ENCODE peak calls at places on chromosomes 6 and 20, in five cellular contexts. R is NCI-H2081; W is IMR-90; M is activated naive CD4-positive, alpha-beta T cell treated with anti-CD3 and anti-CD28 coated beads, Interleukin-2, amount 50 U/mL, for 72 hours; B is spleen. F is an unnamed sample.

GRCh38 chr6:53718597-53719460 is 53.3 kb upstream of the KLHL31 start:
- DNase-seq in R (peak), W (peak), M (peak), B (no peak), F (peak)

GRCh38 chr20:52190437-52191131 is 995 bp downstream of the ZFP64 start:
- DNase-seq in R (no peak), W (peak), M (peak), B (no peak), F (peak)

GRCh38 chr20:61477366-61477966 is 225.4 kb downstream of the CDH4 start:
- DNase-seq in R (no peak), W (no peak), M (no peak), B (no peak), F (no peak)

GRCh38 chr6:136696783-136697364 is 95.4 kb downstream of the MAP3K5 start:
- DNase-seq in R (peak), W (no peak), M (no peak), B (no peak), F (no peak)

GRCh38 chr6:28167068-28167467 is 25.4 kb downstream of the ZKSCAN8 start:
- DNase-seq in R (no peak), W (peak), M (no peak), B (no peak), F (no peak)

GRCh38 chr20:12252793-12253192 is 335.1 kb downstream of the BTBD3 start:
- DNase-seq in R (no peak), W (peak), M (no peak), B (no peak), F (no peak)

GRCh38 chr6:79946242-79946641 is 1.1 kb downstream of the ELOVL4 start:
- DNase-seq in R (no peak), W (peak), M (no peak), B (no peak), F (peak)

GRCh38 chr6:105892577-105893262 is 193.4 kb upstream of the PRDM1 start:
- DNase-seq in R (no peak), W (no peak), M (no peak), B (no peak), F (peak)

GRCh38 chr6:118844915-118845314 is 49.0 kb upstream of the ASF1A start:
- DNase-seq in R (no peak), W (peak), M (no peak), B (no peak), F (no peak)

GRCh38 chr6:46491789-46492547 is 719 bp upstream of the RCAN2 start:
- DNase-seq in R (peak), W (peak), M (peak), B (peak), F (peak)

GRCh38 chr6:15312500-15312899 is 66.6 kb downstream of the JARID2 start:
- DNase-seq in R (no peak), W (peak), M (no peak), B (no peak), F (no peak)

GRCh38 chr20:50048420-50049166 is 64.4 kb downstream of the UBE2V1 start:
- DNase-seq in R (no peak), W (peak), M (no peak), B (no peak), F (peak)

GRCh38 chr20:23668477-23668951 is 20.3 kb downstream of the CST4 start:
- DNase-seq in R (peak), W (peak), M (peak), B (peak), F (peak)

GRCh38 chr6:85404497-85405174 is 45.2 kb upstream of the NT5E start:
- DNase-seq in R (no peak), W (peak), M (no peak), B (no peak), F (no peak)

GRCh38 chr6:91816335-91816734 is 1229.5 kb upstream of the MAP3K7 start:
- DNase-seq in R (no peak), W (no peak), M (no peak), B (peak), F (no peak)

GRCh38 chr20:56995635-56996075 is 270.8 kb downstream of the BMP7 start:
- DNase-seq in R (no peak), W (no peak), M (peak), B (no peak), F (peak)

GRCh38 chr6:121522771-121523386 is 87.4 kb downstream of the GJA1 start:
- DNase-seq in R (no peak), W (peak), M (no peak), B (no peak), F (no peak)

GRCh38 chr20:50470249-50470858 is 39.8 kb upstream of the PTPN1 start:
- DNase-seq in R (no peak), W (no peak), M (no peak), B (no peak), F (no peak)

GRCh38 chr6:130796313-130796905 is 30.8 kb upstream of the SMLR1 start:
- DNase-seq in R (no peak), W (peak), M (no peak), B (no peak), F (no peak)

GRCh38 chr6:151372164-151372563 is 19.2 kb downstream of the ZBTB2 start:
- DNase-seq in R (no peak), W (no peak), M (no peak), B (no peak), F (no peak)

GRCh38 chr20:41040855-41041254 is 12.2 kb downstream of the TOP1 start:
- DNase-seq in R (no peak), W (no peak), M (no peak), B (no peak), F (no peak)

GRCh38 chr6:132190097-132190814 is 211.0 kb downstream of the MOXD1 start:
- DNase-seq in R (no peak), W (peak), M (no peak), B (no peak), F (no peak)

GRCh38 chr6:140988780-140989179 is 1143.9 kb upstream of the GJE1 start:
- DNase-seq in R (no peak), W (no peak), M (no peak), B (no peak), F (no peak)

GRCh38 chr6:139582956-139583355 is 208.5 kb upstream of the CITED2 start:
- DNase-seq in R (no peak), W (peak), M (no peak), B (no peak), F (no peak)

GRCh38 chr6:37696220-37696840 is 1.4 kb downstream of the MDGA1 start:
- DNase-seq in R (no peak), W (peak), M (peak), B (peak), F (peak)

GRCh38 chr6:92887871-92888270 is 531.5 kb downstream of the EPHA7 start:
- DNase-seq in R (no peak), W (no peak), M (no peak), B (no peak), F (no peak)

GRCh38 chr6:40210628-40211056 is 276.4 kb upstream of the MOCS1 start:
- DNase-seq in R (peak), W (no peak), M (no peak), B (no peak), F (no peak)

GRCh38 chr6:89260310-89260709 is 43.2 kb upstream of the GABRR1 start:
- DNase-seq in R (no peak), W (no peak), M (no peak), B (no peak), F (no peak)

GRCh38 chr6:133502451-133503259 is 261.5 kb downstream of the EYA4 start:
- DNase-seq in R (no peak), W (peak), M (no peak), B (no peak), F (no peak)

GRCh38 chr6:37391100-37391499 is 37.3 kb downstream of the RNF8 start:
- DNase-seq in R (no peak), W (no peak), M (no peak), B (no peak), F (no peak)

F was measured in activated T-cell treated with anti-CD3 and anti-CD28 coated beads, Interleukin-2, amount 50 U/mL, for 72 hours.